ENCODE peak calls at places on chromosomes 1 and 21, in five cellular contexts. One of them, this sample, is unnamed.

GRCh38 chr1:109620396-109620817 is 770 bp downstream of the AMPD2 start:
- DNase-seq in lung: no peak
- DNase-seq in body of pancreas: no peak
- DNase-seq in cardiac muscle cell: peak; percentile 75
- DNase-seq in fibroblast of lung: peak; percentile 55
- DNase-seq in this sample: no peak

GRCh38 chr1:67688526-67689219 is 3.7 kb downstream of the GADD45A start:
- DNase-seq in fibroblast of lung: no peak
- DNase-seq in body of pancreas: no peak
- DNase-seq in cardiac muscle cell: no peak
- DNase-seq in lung: no peak
- DNase-seq in this sample: no peak

GRCh38 chr21:42272109-42272962 is 42.9 kb downstream of the TFF3 start:
- DNase-seq in lung: no peak
- DNase-seq in fibroblast of lung: no peak
- DNase-seq in body of pancreas: no peak
- DNase-seq in cardiac muscle cell: no peak
- DNase-seq in this sample: no peak

GRCh38 chr1:239987103-239987745 is 104.5 kb upstream of the FMN2 start:
- DNase-seq in lung: no peak
- DNase-seq in body of pancreas: peak; percentile 66
- DNase-seq in cardiac muscle cell: peak; percentile 53
- DNase-seq in fibroblast of lung: peak; percentile 70
- DNase-seq in this sample: no peak

GRCh38 chr1:179251675-179252074 is 22.2 kb upstream of the ABL2 start:
- DNase-seq in lung: no peak
- DNase-seq in cardiac muscle cell: peak; percentile 77
- DNase-seq in fibroblast of lung: peak; percentile 75
- DNase-seq in body of pancreas: peak; percentile 14
- DNase-seq in this sample: no peak

GRCh38 chr21:34994646-34995631 is 54.2 kb downstream of the RUNX1 start:
- DNase-seq in body of pancreas: no peak
- DNase-seq in fibroblast of lung: no peak
- DNase-seq in lung: no peak
- DNase-seq in cardiac muscle cell: no peak
- DNase-seq in this sample: no peak

GRCh38 chr1:38786040-38786436 is 73.5 kb downstream of the RRAGC start:
- DNase-seq in lung: no peak
- DNase-seq in body of pancreas: no peak
- DNase-seq in fibroblast of lung: no peak
- DNase-seq in cardiac muscle cell: no peak
- DNase-seq in this sample: no peak

GRCh38 chr1:6440198-6441126 is 15.9 kb downstream of the ESPN start:
- DNase-seq in cardiac muscle cell: peak; percentile 46
- DNase-seq in lung: peak; percentile 62
- DNase-seq in fibroblast of lung: peak; percentile 26
- DNase-seq in body of pancreas: peak; percentile 67
- DNase-seq in this sample: peak; percentile 60

GRCh38 chr1:112618721-112619517 is at the start of gene ST7L:
- DNase-seq in cardiac muscle cell: peak; percentile 81
- DNase-seq in lung: peak; percentile 67
- DNase-seq in fibroblast of lung: peak; percentile 83
- DNase-seq in body of pancreas: peak; percentile 79
- DNase-seq in this sample: peak; percentile 72

GRCh38 chr1:30229557-30229956 is 493.8 kb downstream of the MATN1 start:
- DNase-seq in cardiac muscle cell: no peak
- DNase-seq in fibroblast of lung: no peak
- DNase-seq in lung: no peak
- DNase-seq in body of pancreas: no peak
- DNase-seq in this sample: no peak

GRCh38 chr1:180857947-180858768 is 54.5 kb upstream of the KIAA1614 start:
- DNase-seq in lung: no peak
- DNase-seq in cardiac muscle cell: no peak
- DNase-seq in fibroblast of lung: no peak
- DNase-seq in body of pancreas: no peak
- DNase-seq in this sample: no peak

GRCh38 chr1:18731148-18731547 is 100.5 kb downstream of the PAX7 start:
- DNase-seq in lung: no peak
- DNase-seq in cardiac muscle cell: no peak
- DNase-seq in body of pancreas: no peak
- DNase-seq in fibroblast of lung: no peak
- DNase-seq in this sample: no peak

GRCh38 chr1:21811875-21812305 is at the start of gene LDLRAD2:
- DNase-seq in cardiac muscle cell: peak; percentile 67
- DNase-seq in fibroblast of lung: no peak
- DNase-seq in lung: no peak
- DNase-seq in body of pancreas: no peak
- DNase-seq in this sample: no peak

GRCh38 chr21:42440187-42440792 is 36.6 kb downstream of the UBASH3A start:
- DNase-seq in cardiac muscle cell: no peak
- DNase-seq in body of pancreas: no peak
- DNase-seq in lung: no peak
- DNase-seq in fibroblast of lung: no peak
- DNase-seq in this sample: no peak

GRCh38 chr1:47317841-47318240 is 3.9 kb upstream of the STIL start:
- DNase-seq in body of pancreas: no peak
- DNase-seq in fibroblast of lung: peak; percentile 5
- DNase-seq in lung: no peak
- DNase-seq in cardiac muscle cell: no peak
- DNase-seq in this sample: no peak

GRCh38 chr21:44762221-44763049 is 39.2 kb downstream of the UBE2G2 start:
- DNase-seq in lung: no peak
- DNase-seq in fibroblast of lung: no peak
- DNase-seq in cardiac muscle cell: no peak
- DNase-seq in body of pancreas: no peak
- DNase-seq in this sample: no peak

GRCh38 chr1:1626207-1627141 is 5.5 kb upstream of the MMP23B start:
- DNase-seq in body of pancreas: no peak
- DNase-seq in fibroblast of lung: no peak
- DNase-seq in cardiac muscle cell: no peak
- DNase-seq in lung: no peak
- DNase-seq in this sample: no peak

GRCh38 chr1:3607703-3608065 is 3.6 kb downstream of the MEGF6 start:
- DNase-seq in cardiac muscle cell: no peak
- DNase-seq in lung: no peak
- DNase-seq in body of pancreas: no peak
- DNase-seq in fibroblast of lung: no peak
- DNase-seq in this sample: no peak

GRCh38 chr1:36087233-36088123 is 1.2 kb upstream of the ADPRS start:
- DNase-seq in fibroblast of lung: no peak
- DNase-seq in body of pancreas: no peak
- DNase-seq in lung: no peak
- DNase-seq in cardiac muscle cell: no peak
- DNase-seq in this sample: no peak

GRCh38 chr1:101781437-101781836 is 215.3 kb downstream of the OLFM3 start:
- DNase-seq in body of pancreas: no peak
- DNase-seq in cardiac muscle cell: peak; percentile 1
- DNase-seq in fibroblast of lung: peak; percentile 44
- DNase-seq in lung: peak; percentile 46
- DNase-seq in this sample: no peak

GRCh38 chr21:46308431-46308830 is 15.2 kb downstream of the C21orf58 start:
- DNase-seq in fibroblast of lung: no peak
- DNase-seq in cardiac muscle cell: no peak
- DNase-seq in body of pancreas: no peak
- DNase-seq in lung: no peak
- DNase-seq in this sample: no peak

GRCh38 chr1:29272171-29272907 is 36.0 kb downstream of the PTPRU start:
- DNase-seq in fibroblast of lung: no peak
- DNase-seq in body of pancreas: no peak
- DNase-seq in cardiac muscle cell: no peak
- DNase-seq in lung: no peak
- DNase-seq in this sample: no peak

GRCh38 chr1:61222240-61222639 is 139.9 kb downstream of the NFIA start:
- DNase-seq in body of pancreas: no peak
- DNase-seq in fibroblast of lung: no peak
- DNase-seq in cardiac muscle cell: no peak
- DNase-seq in lung: no peak
- DNase-seq in this sample: no peak

GRCh38 chr1:242524571-242525359 is at the start of gene PLD5:
- DNase-seq in fibroblast of lung: peak; percentile 1
- DNase-seq in lung: no peak
- DNase-seq in cardiac muscle cell: peak; percentile 2
- DNase-seq in body of pancreas: no peak
- DNase-seq in this sample: no peak

GRCh38 chr1:39317111-39317510 is 112.6 kb downstream of the MACF1 start:
- DNase-seq in body of pancreas: no peak
- DNase-seq in fibroblast of lung: no peak
- DNase-seq in lung: no peak
- DNase-seq in cardiac muscle cell: no peak
- DNase-seq in this sample: no peak

GRCh38 chr1:110477041-110477440 is 26.1 kb downstream of the PROK1 start:
- DNase-seq in fibroblast of lung: peak; percentile 31
- DNase-seq in lung: no peak
- DNase-seq in cardiac muscle cell: peak; percentile 52
- DNase-seq in body of pancreas: no peak
- DNase-seq in this sample: no peak

GRCh38 chr1:106465666-106466065 is 590.8 kb upstream of the PRMT6 start:
- DNase-seq in lung: no peak
- DNase-seq in body of pancreas: no peak
- DNase-seq in cardiac muscle cell: no peak
- DNase-seq in fibroblast of lung: no peak
- DNase-seq in this sample: no peak

GRCh38 chr1:46510341-46510997 is 20.8 kb downstream of the DMBX1 start:
- DNase-seq in fibroblast of lung: no peak
- DNase-seq in lung: no peak
- DNase-seq in body of pancreas: no peak
- DNase-seq in cardiac muscle cell: no peak
- DNase-seq in this sample: no peak

GRCh38 chr1:222654849-222655248 is 37.0 kb downstream of the MIA3 start:
- DNase-seq in body of pancreas: no peak
- DNase-seq in cardiac muscle cell: peak; percentile 66
- DNase-seq in fibroblast of lung: no peak
- DNase-seq in lung: no peak
- DNase-seq in this sample: no peak

GRCh38 chr1:109370712-109371270 is 26.9 kb downstream of the SORT1 start:
- DNase-seq in fibroblast of lung: peak; percentile 96
- DNase-seq in body of pancreas: no peak
- DNase-seq in lung: no peak
- DNase-seq in cardiac muscle cell: peak; percentile 87
- DNase-seq in this sample: no peak

GRCh38 chr1:81710858-81711257 is 89.9 kb upstream of the ADGRL2 start:
- DNase-seq in cardiac muscle cell: no peak
- DNase-seq in body of pancreas: no peak
- DNase-seq in lung: no peak
- DNase-seq in fibroblast of lung: no peak
- DNase-seq in this sample: no peak
- H3K27me3 ChIP-seq in cardiac muscle cell: no peaks in the 10 kb centered on the region
- H3K27me3 ChIP-seq in body of pancreas: no peaks in the 10 kb centered on the region
- H3K27me3 ChIP-seq in lung: no peaks in the 10 kb centered on the region
- H3K27me3 ChIP-seq in fibroblast of lung: no peaks in the 10 kb centered on the region
- H3K27me3 ChIP-seq in this sample: no peaks in the 10 kb centered on the region

DNA sequence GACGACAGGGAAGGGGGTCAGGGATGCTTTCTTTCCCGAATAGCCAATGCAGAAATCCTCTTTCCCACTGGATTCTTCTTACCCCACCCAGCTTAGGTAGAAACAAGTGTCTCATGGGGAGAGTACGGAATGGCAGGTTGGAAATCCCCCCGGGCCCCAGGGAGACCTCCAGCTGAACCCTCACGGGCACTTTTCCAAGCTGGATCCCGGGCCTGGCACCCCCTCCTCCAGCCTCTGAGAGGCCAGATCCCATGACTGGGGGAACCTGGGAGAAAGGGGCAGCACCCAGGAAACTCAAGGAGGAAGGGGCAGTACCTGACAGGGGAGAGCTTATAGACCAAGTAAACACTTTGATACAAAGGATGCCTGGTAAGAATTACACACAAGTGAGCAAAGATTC is 1.3 kb downstream of the PKP1 start:
- DNase-seq in cardiac muscle cell: no peak
- DNase-seq in lung: no peak
- DNase-seq in body of pancreas: no peak
- DNase-seq in fibroblast of lung: no peak
- DNase-seq in this sample: no peak
- H3K27ac ChIP-seq in cardiac muscle cell: no peak overlapping the region
- H3K27ac ChIP-seq in lung: no peak overlapping the region
- H3K27ac ChIP-seq in body of pancreas: no peak overlapping the region
- H3K27ac ChIP-seq in fibroblast of lung: no peak overlapping the region
- H3K27ac ChIP-seq in this sample: no peak overlapping the region

GRCh38 chr1:10768552-10768951 is 27.9 kb downstream of the CASZ1 start:
- DNase-seq in cardiac muscle cell: no peak
- DNase-seq in fibroblast of lung: no peak
- DNase-seq in lung: no peak
- DNase-seq in body of pancreas: no peak
- DNase-seq in this sample: no peak
- H3K4me1 ChIP-seq in cardiac muscle cell: peaks cover 14% of the 10 kb centered on the region
- H3K4me1 ChIP-seq in fibroblast of lung: no peaks in the 10 kb centered on the region
- H3K4me1 ChIP-seq in lung: no peaks in the 10 kb centered on the region
- H3K4me1 ChIP-seq in body of pancreas: peaks cover 13% of the 10 kb centered on the region
- H3K4me1 ChIP-seq in this sample: no peaks in the 10 kb centered on the region

GRCh38 chr1:245156736-245157505 is 2.1 kb downstream of the KIF26B start:
- DNase-seq in lung: no peak
- DNase-seq in cardiac muscle cell: peak; percentile 53
- DNase-seq in body of pancreas: no peak
- DNase-seq in fibroblast of lung: peak; percentile 19
- DNase-seq in this sample: no peak

GRCh38 chr1:245154429-245155185 is at the start of gene KIF26B:
- DNase-seq in fibroblast of lung: peak; percentile 48
- DNase-seq in cardiac muscle cell: peak; percentile 77
- DNase-seq in lung: no peak
- DNase-seq in body of pancreas: peak; percentile 33
- DNase-seq in this sample: no peak

GRCh38 chr1:245156041-245156735 is 1.4 kb downstream of the KIF26B start:
- DNase-seq in body of pancreas: peak; percentile 87
- DNase-seq in cardiac muscle cell: peak; percentile 86
- DNase-seq in fibroblast of lung: peak; percentile 69
- DNase-seq in lung: peak; percentile 87
- DNase-seq in this sample: peak; percentile 71

GRCh38 chr1:245153645-245154428 is 948 bp upstream of the KIF26B start:
- DNase-seq in fibroblast of lung: no peak
- DNase-seq in body of pancreas: no peak
- DNase-seq in lung: no peak
- DNase-seq in cardiac muscle cell: peak; percentile 33
- DNase-seq in this sample: no peak

DNA sequence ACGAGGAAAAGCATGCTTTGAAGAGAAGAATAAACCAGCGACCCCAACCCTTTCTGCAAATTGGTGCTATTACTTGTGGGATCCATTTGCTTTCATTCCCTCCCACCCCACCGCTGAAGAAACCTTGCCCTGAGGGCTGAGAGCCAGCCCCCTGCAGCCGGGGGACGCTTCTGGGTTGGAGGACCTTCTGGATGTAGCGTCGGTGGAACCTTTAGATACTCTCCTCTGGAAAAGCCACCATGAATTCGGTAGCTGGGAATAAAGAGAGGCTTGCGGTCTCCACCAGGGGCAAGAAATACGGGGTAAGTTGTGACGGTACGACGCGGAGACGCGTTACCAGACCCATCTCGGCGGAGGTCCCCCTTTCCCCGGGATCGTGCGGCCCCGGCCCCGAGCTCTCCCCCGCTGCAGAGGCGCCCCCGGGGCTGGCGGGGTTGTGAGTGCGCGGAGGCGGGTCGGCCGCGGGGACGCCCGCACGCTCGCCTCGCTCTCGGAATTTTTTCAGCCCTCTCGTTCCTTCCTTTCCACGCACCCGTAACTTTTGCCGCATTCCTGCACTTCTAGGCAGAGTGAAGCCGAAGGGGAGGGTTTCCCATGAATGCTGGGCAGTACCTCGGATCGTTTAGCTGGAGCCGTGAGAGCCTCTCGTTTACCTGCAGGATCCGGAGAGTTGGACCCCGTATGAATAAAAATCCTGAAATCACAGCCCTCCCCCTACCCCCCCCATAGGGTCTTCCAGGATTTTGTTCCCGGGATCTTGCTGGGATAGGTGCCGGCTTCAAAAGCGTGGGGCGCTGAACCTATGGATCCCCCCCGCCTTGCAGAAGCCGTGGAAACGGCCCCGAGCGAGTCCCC is 628 bp downstream of the KIF26B start:
- DNase-seq in cardiac muscle cell: peak; percentile 38
- DNase-seq in fibroblast of lung: peak; percentile 30
- DNase-seq in lung: no peak
- DNase-seq in body of pancreas: no peak
- DNase-seq in this sample: no peak
- H3K27me3 ChIP-seq in cardiac muscle cell: no peaks in the 10 kb centered on the region
- H3K27me3 ChIP-seq in fibroblast of lung: peaks cover 3% of the 10 kb centered on the region
- H3K27me3 ChIP-seq in lung: no peaks in the 10 kb centered on the region
- H3K27me3 ChIP-seq in body of pancreas: no peaks in the 10 kb centered on the region
- H3K27me3 ChIP-seq in this sample: peaks cover 3% of the 10 kb centered on the region